ENCODE peak calls at places on chromosomes 4 and X, in five cellular contexts. O is activated B cell treated with CpG ODN at 0.5 μM for 24 hours, M is fibroblast of lung, I is heart right ventricle, E is GM06990. V is an unnamed sample.

GRCh38 chrX:14029039-14029424 is 660 bp downstream of the GEMIN8 start:
- DNase-seq in O (no peak), M (peak), I (no peak), E (no peak), V (no peak)

GRCh38 chr4:137664055-137664405 is 131.7 kb upstream of the PCDH18 start:
- DNase-seq in O (no peak), M (peak), I (no peak), E (no peak), V (no peak)

GRCh38 chrX:136768469-136769084 is 12.2 kb downstream of the ARHGEF6 start:
- DNase-seq in O (no peak), M (peak), I (no peak), E (peak), V (peak)

GRCh38 chr4:176335421-176335820 is 15.7 kb downstream of the SPCS3 start:
- DNase-seq in O (no peak), M (peak), I (no peak), E (no peak), V (no peak)

GRCh38 chrX:140709421-140709846 is at the start of gene LINC00632:
- DNase-seq in O (no peak), M (peak), I (no peak), E (no peak), V (no peak)

GRCh38 chrX:47380268-47380667 is 9.9 kb downstream of the ZNF157 start:
- DNase-seq in O (peak), M (no peak), I (peak), E (no peak), V (peak)

GRCh38 chr4:35725131-35725530 is 519.2 kb downstream of the ARAP2 start:
- DNase-seq in O (no peak), M (no peak), I (no peak), E (no peak), V (no peak)

GRCh38 chr4:146033149-146033548 is 94.5 kb upstream of the ZNF827 start:
- DNase-seq in O (no peak), M (no peak), I (no peak), E (no peak), V (no peak)

GRCh38 chr4:23323436-23323835 is 566.4 kb downstream of the PPARGC1A start:
- DNase-seq in O (no peak), M (no peak), I (no peak), E (no peak), V (no peak)

GRCh38 chr4:75584067-75584466 is 28.2 kb downstream of the ODAPH start:
- DNase-seq in O (no peak), M (peak), I (no peak), E (no peak), V (no peak)

GRCh38 chrX:41621236-41621651 is 67.5 kb upstream of the GPR34 start:
- DNase-seq in O (no peak), M (no peak), I (no peak), E (no peak), V (no peak)

GRCh38 chr4:149549911-149550310 is 265.7 kb downstream of the IQCM start:
- DNase-seq in O (no peak), M (peak), I (peak), E (no peak), V (no peak)

GRCh38 chrX:27254663-27255062 is 208.5 kb downstream of the PPP4R3C start:
- DNase-seq in O (no peak), M (peak), I (no peak), E (no peak), V (no peak)

GRCh38 chrX:6226646-6227444 is 1.8 kb downstream of the NLGN4X start:
- DNase-seq in O (no peak), M (no peak), I (no peak), E (peak), V (no peak)

GRCh38 chr4:173243917-173244658 is 75.5 kb downstream of the GALNT7 start:
- DNase-seq in O (no peak), M (no peak), I (no peak), E (no peak), V (no peak)

GRCh38 chr4:116733368-116733767 is 352.0 kb downstream of the TRAM1L1 start:
- DNase-seq in O (no peak), M (no peak), I (no peak), E (no peak), V (no peak)

GRCh38 chrX:149312936-149313432 is 192.1 kb downstream of the IDS start:
- DNase-seq in O (no peak), M (no peak), I (no peak), E (no peak), V (no peak)

GRCh38 chr4:184389978-184390518 is 84.3 kb downstream of the IRF2 start:
- DNase-seq in O (no peak), M (no peak), I (no peak), E (no peak), V (no peak)

GRCh38 chr4:151313306-151314028 is 11.9 kb downstream of the SH3D19 start:
- DNase-seq in O (no peak), M (no peak), I (no peak), E (no peak), V (no peak)

GRCh38 chr4:56215901-56216300 is 171.4 kb downstream of the AASDH start:
- DNase-seq in O (no peak), M (peak), I (no peak), E (no peak), V (no peak)

GRCh38 chrX:2577844-2578444 is 77.2 kb upstream of the DHRSX start:
- DNase-seq in O (no peak), M (no peak), I (no peak), E (no peak), V (no peak)

GRCh38 chrX:1417921-1418875 is 26.3 kb upstream of the SLC25A6 start:
- DNase-seq in O (no peak), M (no peak), I (no peak), E (no peak), V (no peak)

GRCh38 chr4:85222561-85222960 is 252.4 kb upstream of the ARHGAP24 start:
- DNase-seq in O (no peak), M (no peak), I (no peak), E (no peak), V (no peak)

GRCh38 chrX:9885150-9885549 is 82.0 kb upstream of the CLDN34 start:
- DNase-seq in O (peak), M (peak), I (peak), E (peak), V (peak)

GRCh38 chrX:58025979-58026378 is 115.7 kb upstream of the ZXDA start:
- DNase-seq in O (no peak), M (peak), I (peak), E (no peak), V (peak)

GRCh38 chr4:92170340-92170739 is 133.4 kb upstream of the GRID2 start:
- DNase-seq in O (no peak), M (no peak), I (no peak), E (no peak), V (no peak)

GRCh38 chr4:92172203-92172602 is 131.6 kb upstream of the GRID2 start:
- DNase-seq in O (no peak), M (peak), I (no peak), E (no peak), V (no peak)

DNA sequence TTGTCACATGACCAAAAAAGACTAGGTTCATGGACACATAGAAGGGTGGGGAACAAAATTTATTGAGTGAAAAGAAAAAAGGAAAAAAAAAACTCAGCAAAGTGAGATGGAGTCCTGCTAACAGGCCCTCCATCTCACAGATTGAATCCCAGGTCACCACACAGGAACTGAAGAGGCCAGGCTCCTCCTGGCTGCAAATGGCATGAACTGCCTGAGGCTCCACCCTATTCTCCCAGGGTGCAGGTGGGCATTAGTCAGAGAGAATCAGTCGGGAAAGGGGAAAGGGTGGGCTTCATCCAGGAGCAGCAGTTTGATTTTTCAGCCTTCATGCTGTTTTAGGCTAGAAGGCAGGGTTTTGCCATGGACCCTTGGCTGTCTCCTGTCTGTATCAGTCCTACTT is 128.5 kb upstream of the GRID2 start:
- DNase-seq in O (no peak), M (no peak), I (no peak), E (no peak), V (no peak)
- TF ChIP-seq CTCF in O (no peak), M (no peak), I (no peak), E (no peak), V (no peak)

GRCh38 chrX:134749651-134750450 is 91.6 kb upstream of the PLAC1 start:
- DNase-seq in O (no peak), M (peak), I (no peak), E (no peak), V (no peak)

GRCh38 chrX:134752558-134752957 is 94.3 kb upstream of the PLAC1 start:
- DNase-seq in O (no peak), M (peak), I (no peak), E (no peak), V (no peak)

GRCh38 chrX:134758652-134759051 is 100.4 kb upstream of the PLAC1 start:
- DNase-seq in O (no peak), M (no peak), I (no peak), E (no peak), V (no peak)

DNA sequence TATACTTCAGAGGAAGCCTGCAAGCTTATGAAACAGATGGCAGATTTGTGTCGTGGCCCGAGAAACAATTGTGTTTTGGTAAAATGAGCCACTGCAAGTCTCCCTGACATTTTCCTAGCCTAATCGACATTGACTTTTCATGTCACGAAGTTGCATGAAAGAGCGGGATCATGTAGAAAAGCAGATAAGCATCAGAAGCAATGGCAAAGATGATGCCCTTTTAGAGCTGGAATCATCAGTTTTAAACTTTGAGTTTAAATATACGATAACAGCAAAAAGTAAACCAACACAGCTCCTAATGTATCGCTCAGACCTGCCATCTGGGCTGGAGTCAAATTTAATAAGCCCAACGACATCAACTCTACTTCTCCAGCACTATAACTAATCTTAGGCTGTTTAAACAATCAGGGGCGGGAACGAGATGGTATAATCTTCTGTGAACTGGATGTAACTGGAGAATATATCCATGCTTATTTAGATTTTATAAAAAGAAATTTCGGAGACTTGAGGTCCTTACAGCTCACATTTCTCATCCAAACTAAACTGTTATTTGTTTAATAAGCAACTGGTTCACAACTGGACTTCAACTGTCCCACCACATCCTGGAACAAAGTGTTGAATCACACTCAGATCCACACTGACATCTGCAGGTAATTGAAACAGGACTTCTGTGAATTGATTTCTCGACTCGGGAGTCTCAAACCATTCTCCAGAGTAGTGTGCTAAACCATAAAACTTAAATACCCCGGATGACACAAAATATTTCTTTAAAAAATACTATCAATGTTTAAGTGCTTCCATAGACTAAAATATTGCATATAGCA is 95.1 kb upstream of the PLAC1 start:
- DNase-seq in O (no peak), M (peak), I (no peak), E (no peak), V (no peak)
- TF ChIP-seq CTCF in O (no peak), M (no peak), I (no peak), E (no peak), V (no peak)

GRCh38 chr4:106869551-106869950 is 166.6 kb downstream of the DKK2 start:
- DNase-seq in O (no peak), M (peak), I (no peak), E (no peak), V (no peak)

GRCh38 chr4:106864231-106864630 is 171.9 kb downstream of the DKK2 start:
- DNase-seq in O (no peak), M (peak), I (no peak), E (no peak), V (no peak)

GRCh38 chr4:106868381-106869035 is 167.6 kb downstream of the DKK2 start:
- DNase-seq in O (no peak), M (peak), I (no peak), E (no peak), V (no peak)
- TF ChIP-seq CTCF in O (no peak), M (no peak), I (no peak), E (no peak), V (no peak)

GRCh38 chr4:8320386-8320750 is 50.8 kb downstream of the HTRA3 start:
- DNase-seq in O (no peak), M (no peak), I (peak), E (no peak), V (no peak)
- TF ChIP-seq CTCF in O (no peak), M (no peak), I (no peak), E (peak), V (no peak)

GRCh38 chr4:6986781-6987565 is 56.2 kb upstream of the TADA2B start:
- DNase-seq in O (peak), M (peak), I (peak), E (peak), V (peak)
- TF ChIP-seq CTCF in O (no peak), M (no peak), I (no peak), E (no peak), V (no peak)

GRCh38 chr4:37678624-37679023 is 7.6 kb downstream of the RELL1 start:
- DNase-seq in O (no peak), M (no peak), I (no peak), E (no peak), V (no peak)

GRCh38 chr4:37684154-37684553 is 2.0 kb downstream of the RELL1 start:
- DNase-seq in O (no peak), M (no peak), I (no peak), E (no peak), V (no peak)

GRCh38 chr4:37682701-37683401 is 3.3 kb downstream of the RELL1 start:
- DNase-seq in O (no peak), M (no peak), I (no peak), E (peak), V (peak)

GRCh38 chr4:37675587-37676290 is 10.4 kb downstream of the RELL1 start:
- DNase-seq in O (peak), M (no peak), I (no peak), E (peak), V (peak)

DNA sequence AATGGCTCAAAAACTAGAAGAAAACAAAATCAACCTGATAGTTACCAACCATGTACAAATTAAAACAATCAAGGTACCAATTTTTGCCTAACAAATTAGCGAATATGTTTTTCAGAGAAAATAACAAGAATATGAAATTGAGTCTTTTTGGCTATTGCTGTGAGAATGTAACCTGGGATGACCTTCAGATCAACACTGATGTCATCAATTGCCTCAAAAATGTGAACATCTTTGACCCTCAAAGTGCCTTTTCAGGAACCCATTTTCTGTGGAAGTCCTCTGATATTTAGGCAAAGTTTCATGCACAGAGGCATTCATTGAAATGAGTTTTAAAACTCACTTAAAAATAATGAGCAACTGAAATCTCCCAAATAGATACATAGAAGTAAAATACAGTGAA is 6.1 kb downstream of the RELL1 start:
- DNase-seq in O (no peak), M (no peak), I (no peak), E (no peak), V (no peak)
- TF ChIP-seq CTCF in O (no peak), M (no peak), I (no peak), E (no peak), V (no peak)

GRCh38 chrX:133005038-133005437 is 46.6 kb upstream of the HS6ST2 start:
- DNase-seq in O (no peak), M (peak), I (no peak), E (no peak), V (peak)
- TF ChIP-seq CTCF in O (no peak), M (peak), I (peak), E (peak), V (peak)